ENCODE peak calls at places on chromosomes 4 and X, in seven cellular contexts. One of them, this sample, is unnamed.

GRCh38 chrX:6851140-6851539 is 296.4 kb upstream of the STS start:
- DNase-seq in amniotic stem cell: no peak
- DNase-seq in cardiac fibroblast: no peak
- DNase-seq in stimulated activated CD4-positive, alpha-beta T cell treated with anti-CD3 and anti-CD28 coated beads, Interleukin-15, amount 100 ng/mL, for 1 hour: no peak
- DNase-seq in sigmoid colon: no peak
- DNase-seq in CD4-positive, alpha-beta memory T cell: no peak
- DNase-seq in psoas muscle: no peak
- DNase-seq in this sample: no peak

GRCh38 chrX:37692918-37693317 is 7.3 kb downstream of the XK start:
- DNase-seq in sigmoid colon: no peak
- DNase-seq in amniotic stem cell: no peak
- DNase-seq in cardiac fibroblast: peak
- DNase-seq in CD4-positive, alpha-beta memory T cell: no peak
- DNase-seq in stimulated activated CD4-positive, alpha-beta T cell treated with anti-CD3 and anti-CD28 coated beads, Interleukin-15, amount 100 ng/mL, for 1 hour: no peak
- DNase-seq in psoas muscle: no peak
- DNase-seq in this sample: no peak

GRCh38 chr4:41236046-41236445 is 20.7 kb upstream of the UCHL1 start:
- DNase-seq in cardiac fibroblast: peak
- DNase-seq in amniotic stem cell: no peak
- DNase-seq in psoas muscle: no peak
- DNase-seq in stimulated activated CD4-positive, alpha-beta T cell treated with anti-CD3 and anti-CD28 coated beads, Interleukin-15, amount 100 ng/mL, for 1 hour: no peak
- DNase-seq in CD4-positive, alpha-beta memory T cell: no peak
- DNase-seq in sigmoid colon: no peak
- DNase-seq in this sample: no peak

GRCh38 chr4:149441338-149441737 is 374.3 kb downstream of the IQCM start:
- DNase-seq in stimulated activated CD4-positive, alpha-beta T cell treated with anti-CD3 and anti-CD28 coated beads, Interleukin-15, amount 100 ng/mL, for 1 hour: no peak
- DNase-seq in amniotic stem cell: peak
- DNase-seq in CD4-positive, alpha-beta memory T cell: no peak
- DNase-seq in cardiac fibroblast: peak
- DNase-seq in sigmoid colon: no peak
- DNase-seq in psoas muscle: no peak
- DNase-seq in this sample: no peak

GRCh38 chr4:24403263-24403662 is 181.1 kb downstream of the DHX15 start:
- DNase-seq in stimulated activated CD4-positive, alpha-beta T cell treated with anti-CD3 and anti-CD28 coated beads, Interleukin-15, amount 100 ng/mL, for 1 hour: no peak
- DNase-seq in amniotic stem cell: no peak
- DNase-seq in CD4-positive, alpha-beta memory T cell: no peak
- DNase-seq in psoas muscle: no peak
- DNase-seq in sigmoid colon: no peak
- DNase-seq in cardiac fibroblast: no peak
- DNase-seq in this sample: no peak

GRCh38 chrX:39836802-39837420 is 260.8 kb downstream of the BCOR start:
- DNase-seq in sigmoid colon: no peak
- DNase-seq in stimulated activated CD4-positive, alpha-beta T cell treated with anti-CD3 and anti-CD28 coated beads, Interleukin-15, amount 100 ng/mL, for 1 hour: no peak
- DNase-seq in psoas muscle: no peak
- DNase-seq in CD4-positive, alpha-beta memory T cell: no peak
- DNase-seq in amniotic stem cell: no peak
- DNase-seq in cardiac fibroblast: no peak
- DNase-seq in this sample: no peak

GRCh38 chr4:86935499-86935832 is 655 bp downstream of the AFF1 start:
- DNase-seq in sigmoid colon: no peak
- DNase-seq in psoas muscle: peak
- DNase-seq in cardiac fibroblast: no peak
- DNase-seq in stimulated activated CD4-positive, alpha-beta T cell treated with anti-CD3 and anti-CD28 coated beads, Interleukin-15, amount 100 ng/mL, for 1 hour: peak
- DNase-seq in CD4-positive, alpha-beta memory T cell: no peak
- DNase-seq in amniotic stem cell: no peak
- DNase-seq in this sample: peak

GRCh38 chr4:176443646-176444409 is 124.1 kb downstream of the SPCS3 start:
- DNase-seq in stimulated activated CD4-positive, alpha-beta T cell treated with anti-CD3 and anti-CD28 coated beads, Interleukin-15, amount 100 ng/mL, for 1 hour: no peak
- DNase-seq in cardiac fibroblast: peak
- DNase-seq in amniotic stem cell: no peak
- DNase-seq in CD4-positive, alpha-beta memory T cell: no peak
- DNase-seq in psoas muscle: no peak
- DNase-seq in sigmoid colon: no peak
- DNase-seq in this sample: no peak

GRCh38 chrX:48472851-48473717 is 2.9 kb upstream of the FTSJ1 start:
- DNase-seq in stimulated activated CD4-positive, alpha-beta T cell treated with anti-CD3 and anti-CD28 coated beads, Interleukin-15, amount 100 ng/mL, for 1 hour: no peak
- DNase-seq in amniotic stem cell: no peak
- DNase-seq in psoas muscle: no peak
- DNase-seq in sigmoid colon: no peak
- DNase-seq in cardiac fibroblast: no peak
- DNase-seq in CD4-positive, alpha-beta memory T cell: no peak
- DNase-seq in this sample: no peak

GRCh38 chrX:72540318-72540717 is 32.3 kb downstream of the HDAC8 start:
- DNase-seq in amniotic stem cell: no peak
- DNase-seq in sigmoid colon: no peak
- DNase-seq in psoas muscle: no peak
- DNase-seq in stimulated activated CD4-positive, alpha-beta T cell treated with anti-CD3 and anti-CD28 coated beads, Interleukin-15, amount 100 ng/mL, for 1 hour: no peak
- DNase-seq in CD4-positive, alpha-beta memory T cell: no peak
- DNase-seq in cardiac fibroblast: peak
- DNase-seq in this sample: no peak

GRCh38 chrX:134669378-134670098 is 11.3 kb upstream of the PLAC1 start:
- DNase-seq in psoas muscle: peak
- DNase-seq in amniotic stem cell: peak
- DNase-seq in stimulated activated CD4-positive, alpha-beta T cell treated with anti-CD3 and anti-CD28 coated beads, Interleukin-15, amount 100 ng/mL, for 1 hour: no peak
- DNase-seq in cardiac fibroblast: peak
- DNase-seq in sigmoid colon: peak
- DNase-seq in CD4-positive, alpha-beta memory T cell: no peak
- DNase-seq in this sample: no peak

GRCh38 chrX:9905288-9905687 is 61.9 kb upstream of the CLDN34 start:
- DNase-seq in psoas muscle: no peak
- DNase-seq in stimulated activated CD4-positive, alpha-beta T cell treated with anti-CD3 and anti-CD28 coated beads, Interleukin-15, amount 100 ng/mL, for 1 hour: no peak
- DNase-seq in CD4-positive, alpha-beta memory T cell: no peak
- DNase-seq in sigmoid colon: no peak
- DNase-seq in amniotic stem cell: peak
- DNase-seq in cardiac fibroblast: peak
- DNase-seq in this sample: no peak

GRCh38 chr4:101104264-101105052 is 242.9 kb downstream of the PPP3CA start:
- DNase-seq in cardiac fibroblast: peak
- DNase-seq in amniotic stem cell: no peak
- DNase-seq in psoas muscle: no peak
- DNase-seq in stimulated activated CD4-positive, alpha-beta T cell treated with anti-CD3 and anti-CD28 coated beads, Interleukin-15, amount 100 ng/mL, for 1 hour: no peak
- DNase-seq in sigmoid colon: no peak
- DNase-seq in CD4-positive, alpha-beta memory T cell: no peak
- DNase-seq in this sample: no peak

GRCh38 chrX:107628662-107629532 is 587 bp downstream of the PRPS1 start:
- DNase-seq in CD4-positive, alpha-beta memory T cell: peak
- DNase-seq in cardiac fibroblast: peak
- DNase-seq in stimulated activated CD4-positive, alpha-beta T cell treated with anti-CD3 and anti-CD28 coated beads, Interleukin-15, amount 100 ng/mL, for 1 hour: peak
- DNase-seq in amniotic stem cell: peak
- DNase-seq in sigmoid colon: no peak
- DNase-seq in psoas muscle: peak
- DNase-seq in this sample: no peak

GRCh38 chr4:7213802-7214201 is 21.5 kb downstream of the SORCS2 start:
- DNase-seq in cardiac fibroblast: no peak
- DNase-seq in CD4-positive, alpha-beta memory T cell: no peak
- DNase-seq in stimulated activated CD4-positive, alpha-beta T cell treated with anti-CD3 and anti-CD28 coated beads, Interleukin-15, amount 100 ng/mL, for 1 hour: no peak
- DNase-seq in sigmoid colon: no peak
- DNase-seq in psoas muscle: no peak
- DNase-seq in amniotic stem cell: no peak
- DNase-seq in this sample: no peak